ENCODE peak calls at places on chromosomes 2 and 18, in six cellular contexts. E, M, N, A, Y and S are unnamed samples.

GRCh38 chr2:239255643-239256042 is 145.2 kb downstream of the HDAC4 start:
- DNase-seq in E (no peak), M (no peak), N (no peak), A (no peak), Y (no peak), S (no peak)

GRCh38 chr2:142323206-142323605 is 192.4 kb upstream of the LRP1B start:
- DNase-seq in E (no peak), M (no peak), N (no peak), A (no peak), Y (no peak), S (no peak)

GRCh38 chr18:62460851-62461300 is 61.9 kb upstream of the ZCCHC2 start:
- DNase-seq in E (no peak), M (no peak), N (no peak), A (peak), Y (no peak), S (peak)

GRCh38 chr2:118168606-118169005 is 80.3 kb downstream of the INSIG2 start:
- DNase-seq in E (no peak), M (no peak), N (no peak), A (no peak), Y (no peak), S (no peak)

GRCh38 chr2:238502088-238502810 is 75.5 kb downstream of the ASB1 start:
- DNase-seq in E (no peak), M (no peak), N (no peak), A (no peak), Y (no peak), S (no peak)

GRCh38 chr2:128512664-128513415 is 194.2 kb upstream of the HS6ST1 start:
- DNase-seq in E (peak), M (no peak), N (no peak), A (no peak), Y (no peak), S (no peak)

GRCh38 chr18:59148192-59148591 is 8.5 kb downstream of the SEC11C start:
- DNase-seq in E (no peak), M (no peak), N (no peak), A (no peak), Y (no peak), S (no peak)

GRCh38 chr2:42249887-42250286 is 80.7 kb downstream of the EML4 start:
- DNase-seq in E (no peak), M (no peak), N (no peak), A (peak), Y (no peak), S (no peak)

GRCh38 chr2:65319674-65320041 is 92.0 kb downstream of the ACTR2 start:
- DNase-seq in E (no peak), M (no peak), N (no peak), A (no peak), Y (no peak), S (no peak)

GRCh38 chr2:203352604-203353255 is 24.5 kb downstream of the ABI2 start:
- DNase-seq in E (no peak), M (no peak), N (no peak), A (no peak), Y (no peak), S (no peak)

GRCh38 chr2:177419274-177419673 is 26.7 kb downstream of the AGPS start:
- DNase-seq in E (no peak), M (no peak), N (no peak), A (peak), Y (peak), S (no peak)

GRCh38 chr2:135733045-135733444 is 8.6 kb upstream of the UBXN4 start:
- DNase-seq in E (no peak), M (no peak), N (no peak), A (no peak), Y (no peak), S (no peak)

GRCh38 chr2:121015971-121016485 is 269.0 kb downstream of the TFCP2L1 start:
- DNase-seq in E (no peak), M (no peak), N (no peak), A (no peak), Y (no peak), S (no peak)

GRCh38 chr18:11976882-11977281 is 4.4 kb upstream of the IMPA2 start:
- DNase-seq in E (no peak), M (no peak), N (no peak), A (no peak), Y (peak), S (no peak)

GRCh38 chr2:86249176-86249842 is 50.1 kb downstream of the MRPL35 start:
- DNase-seq in E (no peak), M (no peak), N (no peak), A (peak), Y (peak), S (peak)

GRCh38 chr2:180621366-180621765 is 359.0 kb upstream of the UBE2E3 start:
- DNase-seq in E (no peak), M (no peak), N (no peak), A (no peak), Y (no peak), S (no peak)

GRCh38 chr2:101011152-101011551 is 9.1 kb downstream of the RPL31 start:
- DNase-seq in E (no peak), M (no peak), N (no peak), A (no peak), Y (no peak), S (no peak)

GRCh38 chr2:20487392-20488135 is 40.7 kb downstream of the RHOB start:
- DNase-seq in E (no peak), M (no peak), N (no peak), A (no peak), Y (no peak), S (peak)

GRCh38 chr2:218780026-218780425 is 1.9 kb upstream of the CYP27A1 start:
- DNase-seq in E (no peak), M (no peak), N (no peak), A (no peak), Y (no peak), S (peak)

GRCh38 chr2:168120730-168121129 is 126.7 kb downstream of the STK39 start:
- DNase-seq in E (no peak), M (no peak), N (no peak), A (no peak), Y (peak), S (no peak)

GRCh38 chr18:60146220-60146960 is 226.2 kb downstream of the MC4R start:
- DNase-seq in E (no peak), M (no peak), N (no peak), A (peak), Y (no peak), S (peak)

GRCh38 chr2:31334311-31335026 is 80.1 kb downstream of the XDH start:
- DNase-seq in E (no peak), M (no peak), N (no peak), A (peak), Y (no peak), S (peak)

GRCh38 chr18:78069784-78070664 is 820.4 kb downstream of the GALR1 start:
- DNase-seq in E (no peak), M (no peak), N (no peak), A (no peak), Y (no peak), S (no peak)

GRCh38 chr2:143397886-143398614 is 268.8 kb downstream of the ARHGAP15 start:
- DNase-seq in E (no peak), M (no peak), N (no peak), A (peak), Y (peak), S (no peak)

GRCh38 chr2:45653584-45653983 is 2.1 kb downstream of the PRKCE start:
- DNase-seq in E (no peak), M (no peak), N (no peak), A (peak), Y (no peak), S (no peak)

GRCh38 chr18:23487738-23488625 is 15.3 kb upstream of the RMC1 start:
- DNase-seq in E (peak), M (peak), N (peak), A (peak), Y (no peak), S (no peak)

GRCh38 chr2:207341114-207341750 is 175.5 kb upstream of the KLF7 start:
- DNase-seq in E (no peak), M (no peak), N (no peak), A (no peak), Y (no peak), S (no peak)

GRCh38 chr18:52311331-52311730 is 28.7 kb upstream of the DCC start:
- DNase-seq in E (no peak), M (no peak), N (no peak), A (no peak), Y (no peak), S (no peak)

GRCh38 chr2:65377556-65378307 is 54.7 kb downstream of the SPRED2 start:
- DNase-seq in E (no peak), M (peak), N (no peak), A (peak), Y (peak), S (peak)

GRCh38 chr2:120703330-120703994 is 32.2 kb upstream of the GLI2 start:
- DNase-seq in E (no peak), M (no peak), N (no peak), A (peak), Y (peak), S (peak)

GRCh38 chr2:177692042-177692823 is 299.7 kb downstream of the AGPS start:
- DNase-seq in E (no peak), M (no peak), N (no peak), A (no peak), Y (no peak), S (no peak)

GRCh38 chr2:210456571-210456970 is 20.0 kb downstream of the LANCL1 start:
- DNase-seq in E (no peak), M (no peak), N (no peak), A (no peak), Y (no peak), S (no peak)